ENCODE peak calls at places on chromosomes 2 and 18, in five cellular contexts. Z is neural progenitor cell, Y is endothelial cell of umbilical vein, T is GM23248, P is IMR-90. U is an unnamed sample.

GRCh38 chr2:39176997-39177396 is 56.1 kb upstream of the SOS1 start:
- DNase-seq in T (no peak), P (no peak), Z (no peak), Y (no peak), U (no peak)

GRCh38 chr18:78492064-78492812 is 487.4 kb upstream of the SALL3 start:
- DNase-seq in T (no peak), Y (no peak), Z (no peak), P (no peak), U (no peak)

GRCh38 chr2:201208563-201209252 is 25.8 kb downstream of the CASP10 start:
- DNase-seq in T (no peak), P (no peak), Y (no peak), Z (no peak), U (peak; percentile 72)

GRCh38 chr2:37201766-37202165 is 5.5 kb downstream of the CEBPZOS start:
- DNase-seq in P (peak; percentile 66), T (no peak), Y (no peak), Z (no peak), U (peak; percentile 53)

GRCh38 chr2:184113691-184114403 is 484.5 kb upstream of the ZNF804A start:
- DNase-seq in P (no peak), Z (no peak), T (no peak), Y (peak; percentile 40), U (no peak)

GRCh38 chr2:27075219-27075871 is 3.1 kb upstream of the EMILIN1 start:
- DNase-seq in Y (peak; percentile 33), Z (no peak), P (peak; percentile 26), T (no peak), U (peak; percentile 65)

GRCh38 chr2:177262137-177262536 is 2.4 kb downstream of the NFE2L2 start:
- DNase-seq in P (no peak), Y (peak; percentile 37), Z (no peak), T (peak; percentile 25), U (no peak)

GRCh38 chr2:203900298-203900697 is 32.7 kb downstream of the CTLA4 start:
- DNase-seq in P (no peak), Z (no peak), Y (no peak), T (no peak), U (no peak)

GRCh38 chr2:71070294-71071025 is 2.0 kb downstream of the NAGK start:
- DNase-seq in T (peak; percentile 75), Y (no peak), Z (peak; percentile 43), P (peak; percentile 37), U (peak; percentile 74)

GRCh38 chr2:88764850-88765153 is 73.3 kb downstream of the RPIA start:
- DNase-seq in Y (no peak), P (no peak), Z (no peak), T (no peak), U (no peak)

GRCh38 chr18:52582516-52582915 is 242.5 kb downstream of the DCC start:
- DNase-seq in Z (peak; percentile 41), Y (no peak), T (no peak), P (no peak), U (no peak)

GRCh38 chr2:109066501-109066900 is 62.5 kb upstream of the SH3RF3 start:
- DNase-seq in P (no peak), Z (peak; percentile 23), Y (no peak), T (no peak), U (peak; percentile 16)

GRCh38 chr2:61254536-61254935 is 92.5 kb downstream of the C2orf74 start:
- DNase-seq in Y (peak; percentile 15), P (no peak), T (no peak), Z (no peak), U (no peak)

GRCh38 chr2:204012081-204012653 is 75.6 kb downstream of the ICOS start:
- DNase-seq in Z (no peak), P (no peak), T (peak; percentile 6), Y (no peak), U (no peak)

GRCh38 chr2:102082591-102083586 is 59.7 kb upstream of the IL1R1 start:
- DNase-seq in P (peak; percentile 91), Y (peak; percentile 88), T (peak; percentile 92), Z (no peak), U (no peak)

GRCh38 chr2:127695491-127696472 is 5.5 kb upstream of the SFT2D3 start:
- DNase-seq in T (peak; percentile 71), P (peak; percentile 40), Z (peak; percentile 83), Y (peak; percentile 75), U (no peak)
- H3K9ac ChIP-seq in T (peak overlapping the region; percentile 59), P (no peak overlapping the region), Z (no peak overlapping the region), Y (no peak overlapping the region), U (no peak overlapping the region)

DNA sequence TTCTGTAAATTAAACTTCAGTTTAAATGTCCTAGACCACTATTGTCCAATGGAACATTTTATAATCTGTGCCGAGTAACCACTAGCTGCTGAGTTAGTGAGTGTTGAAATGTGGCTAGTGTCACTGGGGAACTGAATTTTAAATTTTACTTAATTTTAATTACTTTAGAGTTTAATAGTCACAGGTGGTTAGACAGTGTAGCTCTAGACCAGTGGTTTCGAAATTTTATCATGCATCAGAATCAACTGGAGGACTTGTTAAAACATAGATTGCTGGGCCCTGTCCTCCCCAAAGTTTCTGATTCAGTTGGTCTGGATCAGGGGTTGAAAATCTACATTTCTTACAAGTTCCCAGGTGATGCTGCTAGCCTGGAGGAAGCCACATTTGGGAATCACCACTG is 110.4 kb downstream of the FMNL2 start:
- DNase-seq in T (no peak), Z (no peak), P (no peak), Y (no peak), U (no peak)
- H3K27ac ChIP-seq in T (peak overlapping the region; percentile 65), Z (no peak overlapping the region), P (no peak overlapping the region), Y (no peak overlapping the region), U (no peak overlapping the region)

DNA sequence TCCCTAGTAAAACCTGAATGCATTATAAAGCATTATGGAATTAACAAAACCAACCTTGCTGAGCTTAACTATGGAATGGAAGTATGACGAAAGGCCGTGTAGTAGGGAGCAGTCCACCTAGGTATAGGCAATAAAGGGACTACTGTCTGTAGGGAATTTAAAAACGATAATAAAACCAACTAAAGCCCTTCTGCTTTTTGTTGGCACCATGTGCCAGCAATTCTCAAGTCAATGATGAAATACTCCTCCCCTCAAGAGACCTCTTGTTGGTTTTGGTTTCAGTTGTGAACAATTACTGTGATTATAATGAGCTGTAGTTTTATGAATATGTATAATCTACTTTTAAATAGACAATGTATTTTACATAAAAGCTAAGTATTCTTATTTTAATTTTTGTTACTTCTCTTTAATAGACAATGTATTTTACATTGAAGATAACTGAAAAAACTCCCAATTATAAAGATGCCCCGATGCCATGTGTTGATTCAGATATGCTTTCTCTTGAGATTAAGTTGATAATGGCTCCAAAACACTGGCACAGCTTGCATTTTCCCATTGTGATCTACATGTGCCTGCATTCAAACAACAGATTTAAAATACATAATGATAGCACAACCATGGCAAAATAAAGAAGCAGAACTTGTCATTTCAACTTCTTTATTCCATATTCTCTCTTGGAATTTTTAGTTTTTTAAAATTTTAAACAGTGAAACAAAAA is 55.5 kb upstream of the ZDBF2 start:
- DNase-seq in T (no peak), P (no peak), Y (no peak), Z (no peak), U (no peak)
- H3K9ac ChIP-seq in T (no peak overlapping the region), P (no peak overlapping the region), Y (no peak overlapping the region), Z (no peak overlapping the region), U (no peak overlapping the region)

GRCh38 chr18:48590678-48591077 is 51.8 kb downstream of the CTIF start:
- DNase-seq in P (peak; percentile 94), Z (no peak), T (peak; percentile 94), Y (no peak), U (no peak)
- H3K27ac ChIP-seq in P (no peak overlapping the region), Z (no peak overlapping the region), T (peak overlapping the region; percentile 43), Y (no peak overlapping the region), U (no peak overlapping the region)

DNA sequence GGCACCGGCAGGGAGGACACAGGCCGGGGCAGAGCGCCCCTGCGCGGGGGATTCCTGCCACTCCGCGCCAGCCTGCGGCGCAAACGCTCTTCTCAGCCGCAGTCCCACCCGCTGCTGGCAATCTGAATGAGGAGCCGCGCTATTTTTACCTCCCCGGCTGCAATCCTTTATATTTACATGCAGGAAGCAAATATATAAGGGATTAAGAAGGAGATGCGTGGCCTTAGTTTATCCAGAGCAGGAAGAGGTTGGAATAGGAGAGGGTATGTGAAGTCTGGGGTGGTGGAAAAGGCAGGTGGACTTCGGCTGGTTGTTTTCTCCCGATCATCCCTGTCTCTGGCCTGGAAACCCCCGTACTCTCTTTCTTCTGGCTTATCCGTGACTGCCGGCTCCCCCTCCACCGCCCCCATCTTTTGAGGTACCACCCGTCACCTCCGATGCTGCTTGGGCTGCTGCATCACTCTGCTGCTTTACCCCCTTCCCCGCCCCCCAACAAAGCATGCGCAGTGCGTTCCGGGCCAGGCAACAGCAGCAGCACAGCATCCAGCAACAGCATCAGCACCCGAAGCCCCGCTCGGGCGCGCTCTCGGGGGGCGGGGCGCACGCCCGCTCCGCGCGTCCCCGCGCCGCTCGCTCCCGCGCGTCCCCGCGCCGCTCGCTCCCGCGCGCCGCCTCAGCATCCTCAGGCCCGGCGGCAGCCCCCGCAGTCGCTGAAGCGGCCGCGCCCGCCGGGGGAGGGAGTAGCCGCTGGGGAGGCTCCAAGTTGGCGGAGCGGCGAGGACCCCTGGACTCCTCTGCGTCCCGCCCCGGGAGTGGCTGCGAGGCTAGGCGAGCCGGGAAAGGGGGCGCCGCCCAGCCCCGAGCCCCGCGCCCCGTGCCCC is at the start of gene ADAM23:
- DNase-seq in Y (peak; percentile 60), T (peak; percentile 84), P (peak; percentile 52), Z (peak; percentile 92), U (peak; percentile 85)
- H3K9ac ChIP-seq in Y (no peak within 1 kb of the TSS), T (peak within 1 kb of the TSS; percentile 55), P (peak within 1 kb of the TSS; percentile 76), Z (peak within 1 kb of the TSS; percentile 54), U (peak within 1 kb of the TSS; percentile 69)

GRCh38 chr2:65608391-65608790 is 176.0 kb upstream of the SPRED2 start:
- DNase-seq in Y (no peak), T (no peak), P (no peak), Z (no peak), U (no peak)

GRCh38 chr2:65602851-65603250 is 170.5 kb upstream of the SPRED2 start:
- DNase-seq in Y (no peak), Z (no peak), P (no peak), T (no peak), U (no peak)

GRCh38 chr2:65607906-65608305 is 175.5 kb upstream of the SPRED2 start:
- DNase-seq in Y (no peak), P (no peak), Z (peak; percentile 47), T (no peak), U (no peak)

GRCh38 chr2:65604246-65604645 is 171.8 kb upstream of the SPRED2 start:
- DNase-seq in P (peak; percentile 18), T (peak; percentile 71), Y (no peak), Z (no peak), U (no peak)

GRCh38 chr2:65605427-65606058 is 173.1 kb upstream of the SPRED2 start:
- DNase-seq in P (no peak), Z (no peak), T (no peak), Y (no peak), U (no peak)
- H3K27ac ChIP-seq in P (no peak overlapping the region), Z (no peak overlapping the region), T (no peak overlapping the region), Y (no peak overlapping the region), U (peak overlapping the region; percentile 39)

U was measured in Karpas-422.